ENCODE peak calls at places on chromosomes 1 and 21, in five cellular contexts. M is endodermal cell, V is fibroblast of lung, B is H9, K is IMR-90. N is an unnamed sample.

GRCh38 chr1:228374711-228375577 is 31.7 kb downstream of the TRIM11 start:
- DNase-seq in M (no peak), V (peak), B (no peak), K (peak), N (peak)

GRCh38 chr1:14487671-14488070 is 110.8 kb upstream of the KAZN start:
- DNase-seq in M (no peak), V (peak), B (no peak), K (no peak), N (no peak)

GRCh38 chr1:19448491-19449439 is 36.6 kb downstream of the CAPZB start:
- DNase-seq in M (peak), V (peak), B (no peak), K (peak), N (peak)

GRCh38 chr1:91478693-91479234 is 21.9 kb upstream of the CDC7 start:
- DNase-seq in M (no peak), V (peak), B (no peak), K (no peak), N (no peak)

GRCh38 chr1:88985033-88985432 is 7.4 kb downstream of the KYAT3 start:
- DNase-seq in M (no peak), V (peak), B (no peak), K (peak), N (no peak)

GRCh38 chr21:46205766-46206162 is 21.5 kb upstream of the SPATC1L start:
- DNase-seq in M (no peak), V (no peak), B (no peak), K (no peak), N (peak)

GRCh38 chr1:20080441-20081330 is 10.7 kb downstream of the PLA2G5 start:
- DNase-seq in M (peak), V (no peak), B (no peak), K (no peak), N (no peak)

GRCh38 chr1:206631085-206631509 is 4.2 kb upstream of the DYRK3 start:
- DNase-seq in M (peak), V (peak), B (peak), K (peak), N (no peak)

GRCh38 chr1:14994841-14995437 is 158.6 kb upstream of the TMEM51 start:
- DNase-seq in M (no peak), V (no peak), B (no peak), K (no peak), N (no peak)

GRCh38 chr21:36150192-36150711 is 6.4 kb upstream of the DOP1B start:
- DNase-seq in M (no peak), V (peak), B (no peak), K (peak), N (no peak)

GRCh38 chr1:32701951-32702598 is 495 bp downstream of the SYNC start:
- DNase-seq in M (peak), V (peak), B (no peak), K (peak), N (peak)

GRCh38 chr1:31413405-31414005 is 492 bp downstream of the SERINC2 start:
- DNase-seq in M (peak), V (peak), B (no peak), K (no peak), N (peak)

GRCh38 chr1:199283814-199284213 is 645.0 kb downstream of the PTPRC start:
- DNase-seq in M (no peak), V (peak), B (no peak), K (no peak), N (no peak)

GRCh38 chr1:111323231-111323630 is 32.6 kb downstream of the CHIA start:
- DNase-seq in M (no peak), V (no peak), B (no peak), K (no peak), N (no peak)

GRCh38 chr1:201310986-201311355 is 27.7 kb downstream of the PKP1 start:
- DNase-seq in M (no peak), V (peak), B (no peak), K (peak), N (no peak)
- H3K9ac ChIP-seq in M (no peak), V (no peak), B (no peak), K (no peak), N (no peak)

GRCh38 chr1:43512681-43513080 is 18.0 kb upstream of the PTPRF start:
- DNase-seq in M (peak), V (no peak), B (no peak), K (no peak), N (no peak)
- H3K27ac ChIP-seq in M (no peak), V (no peak), B (no peak), K (no peak), N (no peak)

GRCh38 chr21:31084689-31085088 is 46.4 kb upstream of the KRTAP19-8 start:
- DNase-seq in M (no peak), V (no peak), B (no peak), K (no peak), N (no peak)

GRCh38 chr21:31092867-31093266 is 54.6 kb upstream of the KRTAP19-8 start:
- DNase-seq in M (no peak), V (no peak), B (no peak), K (no peak), N (no peak)

DNA sequence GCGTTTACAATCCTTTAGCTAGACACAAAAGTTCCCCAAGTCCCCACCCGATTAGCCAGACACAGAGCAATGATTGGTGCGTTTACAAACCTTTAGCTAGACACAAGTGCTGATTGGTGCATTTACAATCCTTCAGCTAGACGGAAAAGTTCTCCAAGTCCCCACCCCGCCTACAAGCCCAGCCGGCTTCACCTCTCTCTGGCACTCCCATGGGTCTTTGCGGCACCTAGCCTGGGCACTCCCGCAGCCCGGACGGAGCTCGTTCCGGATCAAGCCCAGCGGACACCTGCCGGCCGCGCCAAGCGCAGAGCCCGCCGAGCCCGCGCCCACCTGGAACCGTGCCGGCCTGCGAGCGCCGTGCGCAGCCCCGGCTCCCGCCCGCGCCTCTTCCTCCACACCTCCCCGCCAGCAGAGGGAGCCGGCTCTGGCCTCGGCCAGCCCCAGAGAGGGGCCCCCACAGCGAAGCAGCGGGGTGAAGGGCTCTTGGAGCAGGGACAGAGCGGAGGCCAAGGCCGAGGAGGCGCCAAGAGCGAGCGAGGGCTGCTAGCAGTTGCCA is 50.0 kb upstream of the KRTAP19-8 start:
- DNase-seq in M (no peak), V (no peak), B (peak), K (no peak), N (no peak)
- H3K9ac ChIP-seq in M (no peak), V (no peak), B (no peak), K (no peak), N (no peak)

DNA sequence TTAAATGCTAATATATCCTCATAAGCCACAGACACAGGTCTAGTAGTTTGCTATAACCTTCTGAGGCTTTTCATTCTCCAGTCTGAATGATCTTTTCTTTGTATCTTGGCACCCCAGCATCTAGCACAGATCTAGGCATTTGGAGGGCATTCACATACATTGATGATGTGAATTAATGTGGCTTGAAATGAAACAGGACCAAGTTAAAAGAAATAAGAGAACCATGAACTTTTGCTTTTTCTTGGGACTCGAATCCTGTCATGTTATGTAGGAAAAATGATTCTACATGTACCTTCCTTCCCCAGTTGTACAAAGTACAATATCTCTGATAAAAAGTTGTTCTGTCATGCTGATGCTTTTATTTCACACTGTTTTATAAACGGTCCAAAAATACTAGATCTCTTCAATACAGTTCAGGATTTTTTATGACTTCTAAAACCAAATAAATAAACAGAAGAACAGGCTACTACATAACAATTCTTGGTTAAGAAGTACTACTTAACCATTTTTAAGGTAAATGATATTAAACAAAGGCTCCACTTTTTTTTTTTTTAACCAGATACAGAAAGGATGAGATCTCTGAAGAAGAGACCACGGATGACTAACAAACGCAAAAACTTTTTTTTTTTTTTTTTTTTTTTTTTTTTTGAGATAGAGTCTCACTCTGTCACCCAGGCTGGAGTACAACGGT is 3.0 kb downstream of the SORT1 start:
- DNase-seq in M (no peak), V (no peak), B (no peak), K (no peak), N (no peak)
- H3K27ac ChIP-seq in M (no peak), V (peak), B (no peak), K (peak), N (peak)

N was measured in kidney.